ENCODE peak calls at places on chromosomes 11 and 22, in ten cellular contexts. B, M, S, L, V, R, U, G, X and Y are unnamed samples. For H3K4me1, the result is how much of the 10 kb centered on the place peaks cover.

GRCh38 chr22:29158546-29158945 is 47.1 kb upstream of the EMID1 start:
- DNase-seq in B (peak), M (no peak), S (no peak), L (no peak), V (no peak), R (no peak), U (no peak), G (no peak), X (no peak), Y (no peak)

GRCh38 chr11:40306938-40307548 is 1152.4 kb downstream of the LRRC4C start:
- DNase-seq in B (no peak), M (peak), S (no peak), L (no peak), V (no peak), R (peak), U (peak), G (no peak), X (no peak), Y (no peak)

GRCh38 chr11:29231991-29232390 is 784.8 kb downstream of the KCNA4 start:
- DNase-seq in B (no peak), M (no peak), S (no peak), L (no peak), V (no peak), R (peak), U (no peak), G (no peak), X (no peak), Y (no peak)

GRCh38 chr11:30107899-30108298 is 91.1 kb upstream of the KCNA4 start:
- DNase-seq in B (no peak), M (no peak), S (no peak), L (no peak), V (no peak), R (peak), U (no peak), G (no peak), X (no peak), Y (no peak)

GRCh38 chr11:19276859-19277808 is 36.4 kb upstream of the E2F8 start:
- DNase-seq in B (no peak), M (no peak), S (no peak), L (peak), V (no peak), R (no peak), U (no peak), G (no peak), X (no peak), Y (no peak)

GRCh38 chr22:40040927-40041326 is 46.2 kb downstream of the FAM83F start:
- DNase-seq in B (no peak), M (peak), S (no peak), L (no peak), V (peak), R (no peak), U (peak), G (peak), X (no peak), Y (peak)

GRCh38 chr11:93208663-93209270 is 11.0 kb upstream of the SLC36A4 start:
- DNase-seq in B (no peak), M (no peak), S (no peak), L (no peak), V (no peak), R (no peak), U (no peak), G (no peak), X (no peak), Y (no peak)

GRCh38 chr22:42068351-42068730 is 2.3 kb downstream of the NAGA start:
- DNase-seq in B (no peak), M (no peak), S (no peak), L (no peak), V (no peak), R (no peak), U (no peak), G (no peak), X (no peak), Y (no peak)

GRCh38 chr11:85238907-85239306 is 388.2 kb downstream of the DLG2 start:
- DNase-seq in B (no peak), M (no peak), S (no peak), L (no peak), V (no peak), R (no peak), U (no peak), G (no peak), X (no peak), Y (no peak)

GRCh38 chr22:21791635-21792625 is 56.3 kb upstream of the YPEL1 start:
- DNase-seq in B (no peak), M (no peak), S (no peak), L (no peak), V (no peak), R (peak), U (peak), G (no peak), X (no peak), Y (no peak)

GRCh38 chr11:106853850-106854401 is 164.3 kb downstream of the GUCY1A2 start:
- DNase-seq in B (no peak), M (no peak), S (no peak), L (no peak), V (no peak), R (no peak), U (no peak), G (no peak), X (no peak), Y (no peak)

GRCh38 chr11:119298726-119299125 is 18.2 kb downstream of the MCAM start:
- DNase-seq in B (peak), M (no peak), S (peak), L (no peak), V (peak), R (no peak), U (no peak), G (no peak), X (no peak), Y (peak)

GRCh38 chr22:49213731-49214352 is 613.8 kb downstream of the BRD1 start:
- DNase-seq in B (peak), M (no peak), S (peak), L (peak), V (peak), R (no peak), U (no peak), G (no peak), X (peak), Y (peak)

GRCh38 chr22:39504071-39504470 is 2.0 kb downstream of the MIEF1 start:
- DNase-seq in B (no peak), M (no peak), S (no peak), L (no peak), V (no peak), R (no peak), U (no peak), G (no peak), X (no peak), Y (no peak)

GRCh38 chr11:117825538-117826359 is 1.2 kb upstream of the FXYD2 start:
- DNase-seq in B (no peak), M (no peak), S (peak), L (peak), V (peak), R (no peak), U (no peak), G (no peak), X (no peak), Y (no peak)

GRCh38 chr11:30346068-30346688 is 23.3 kb downstream of the ARL14EP start:
- DNase-seq in B (no peak), M (peak), S (no peak), L (no peak), V (no peak), R (peak), U (peak), G (no peak), X (no peak), Y (no peak)

GRCh38 chr11:34891611-34892010 is 24.6 kb downstream of the APIP start:
- DNase-seq in B (no peak), M (no peak), S (no peak), L (no peak), V (no peak), R (no peak), U (no peak), G (no peak), X (no peak), Y (no peak)

GRCh38 chr11:34890812-34891211 is 25.4 kb downstream of the APIP start:
- DNase-seq in B (no peak), M (peak), S (no peak), L (no peak), V (no peak), R (peak), U (peak), G (no peak), X (no peak), Y (no peak)

GRCh38 chr11:34886609-34887008 is 29.6 kb downstream of the APIP start:
- DNase-seq in B (no peak), M (no peak), S (no peak), L (no peak), V (no peak), R (no peak), U (no peak), G (no peak), X (no peak), Y (no peak)

GRCh38 chr11:34890089-34890488 is 26.1 kb downstream of the APIP start:
- DNase-seq in B (no peak), M (peak), S (no peak), L (no peak), V (no peak), R (no peak), U (no peak), G (no peak), X (no peak), Y (no peak)

DNA sequence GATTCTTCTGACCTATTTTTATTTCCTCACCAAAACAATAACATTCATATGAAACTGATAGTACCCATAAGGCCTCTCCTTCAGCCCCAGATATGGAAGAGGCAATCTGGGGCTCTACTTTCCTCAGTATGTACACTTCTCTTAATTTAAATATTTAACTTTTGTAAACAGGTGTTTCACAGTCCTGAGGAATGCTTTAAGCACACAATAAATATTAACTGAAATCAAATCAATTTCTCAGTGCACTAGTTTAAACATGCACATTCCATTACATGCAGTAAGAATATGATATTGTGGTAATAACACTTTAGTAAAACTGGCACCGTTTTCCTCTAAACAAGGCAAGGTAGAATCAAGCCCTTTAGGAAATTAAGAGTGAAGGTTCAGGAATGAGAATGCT is 28.9 kb downstream of the APIP start:
- DNase-seq in B (no peak), M (no peak), S (no peak), L (no peak), V (no peak), R (no peak), U (no peak), G (no peak), X (no peak), Y (no peak)
- H3K4me3 ChIP-seq in B (no peak), M (no peak), S (no peak), L (no peak), V (no peak), R (no peak), U (no peak), G (no peak), X (no peak), Y (no peak)

DNA sequence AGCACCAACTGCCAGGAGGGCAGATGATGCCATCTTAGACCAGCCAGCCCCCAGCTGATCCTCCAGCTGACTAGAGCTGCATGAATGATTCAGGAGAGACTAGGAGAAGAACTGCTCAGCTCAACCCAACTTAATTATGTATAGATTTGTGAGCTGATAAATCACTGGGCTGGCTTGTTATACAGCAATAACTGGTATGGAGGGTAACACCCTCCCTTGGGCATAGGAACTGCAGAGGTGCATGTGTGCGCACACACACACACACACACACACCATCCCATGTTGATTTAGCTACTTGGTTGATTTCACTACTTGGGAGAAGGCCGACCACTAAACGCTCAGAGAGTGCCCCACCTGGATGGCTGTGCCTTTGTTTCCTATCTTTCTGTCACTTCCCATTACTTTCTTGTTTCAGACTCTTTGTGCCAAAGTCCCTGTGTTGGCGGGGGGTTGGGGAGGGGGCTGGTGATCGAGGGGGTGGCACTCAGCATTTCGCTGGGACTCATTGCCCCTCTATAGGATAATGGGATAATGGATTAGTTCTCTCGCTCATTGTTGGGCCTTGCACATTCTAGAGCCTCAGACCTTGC is 202.9 kb downstream of the ADAMTS15 start:
- DNase-seq in B (no peak), M (no peak), S (no peak), L (no peak), V (no peak), R (no peak), U (no peak), G (no peak), X (no peak), Y (no peak)
- H3K4me1 ChIP-seq in B (under half), M (under half), S (under half), L (under half), V (half or more), R (under half), U (under half), G (under half), X (under half), Y (under half)

GRCh38 chr22:19981961-19982920 is 34.4 kb downstream of the ARVCF start:
- DNase-seq in B (peak), M (no peak), S (peak), L (no peak), V (no peak), R (no peak), U (no peak), G (no peak), X (no peak), Y (no peak)

GRCh38 chr22:19984201-19984753 is 32.3 kb downstream of the ARVCF start:
- DNase-seq in B (peak), M (peak), S (peak), L (no peak), V (peak), R (peak), U (peak), G (no peak), X (no peak), Y (no peak)

GRCh38 chr22:19983701-19984100 is 32.9 kb downstream of the ARVCF start:
- DNase-seq in B (peak), M (no peak), S (peak), L (no peak), V (no peak), R (no peak), U (no peak), G (no peak), X (no peak), Y (no peak)

GRCh38 chr22:19981171-19981960 is 35.3 kb downstream of the ARVCF start:
- DNase-seq in B (no peak), M (no peak), S (peak), L (no peak), V (no peak), R (no peak), U (no peak), G (no peak), X (no peak), Y (no peak)

DNA sequence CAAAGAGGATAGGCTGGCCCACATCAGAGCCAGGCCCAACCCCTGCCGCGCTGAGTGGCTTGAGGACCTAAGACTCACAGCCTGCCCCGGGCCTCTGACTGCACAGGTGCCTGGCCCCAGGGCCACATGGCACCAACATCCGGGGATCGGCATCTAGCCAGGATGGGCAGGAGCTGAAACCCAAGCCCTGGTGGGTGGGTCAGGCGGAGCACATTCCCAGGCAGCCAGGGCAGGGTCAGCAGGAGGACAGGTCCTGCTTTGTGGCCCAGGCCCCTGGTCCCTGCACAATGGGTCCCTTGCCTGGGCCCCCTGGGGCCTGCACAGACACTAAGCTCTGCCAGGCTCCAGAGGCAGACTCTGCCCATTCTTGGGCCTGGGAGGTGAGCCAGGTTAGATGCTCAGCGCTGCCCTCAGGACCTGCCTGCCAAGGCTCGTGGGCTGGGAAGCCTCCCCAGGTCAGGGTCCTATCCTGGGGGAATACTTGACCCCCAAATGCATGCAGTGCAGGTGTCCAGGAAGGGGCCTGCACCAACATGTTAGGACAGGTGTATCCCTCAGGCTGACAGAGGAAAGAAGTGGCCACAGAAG is 33.5 kb downstream of the ARVCF start:
- DNase-seq in B (peak), M (no peak), S (peak), L (no peak), V (no peak), R (no peak), U (no peak), G (no peak), X (no peak), Y (no peak)
- TF ChIP-seq POLR2A in B (no peak), M (no peak), S (no peak), L (no peak), V (no peak), R (no peak), U (no peak), G (no peak), X (no peak), Y (no peak)

GRCh38 chr22:20088263-20088648 is 8.2 kb downstream of the DGCR8 start:
- DNase-seq in B (no peak), M (no peak), S (no peak), L (no peak), V (no peak), R (no peak), U (no peak), G (no peak), X (no peak), Y (no peak)
- H3K4me3 ChIP-seq in B (no peak), M (no peak), S (no peak), L (no peak), V (no peak), R (no peak), U (no peak), G (no peak), X (no peak), Y (no peak)

GRCh38 chr11:77633856-77634425 is 3.7 kb downstream of the CLNS1A start:
- DNase-seq in B (no peak), M (no peak), S (no peak), L (no peak), V (no peak), R (no peak), U (no peak), G (no peak), X (no peak), Y (no peak)
- H3K4me1 ChIP-seq in B (under half), M (under half), S (under half), L (under half), V (under half), R (under half), U (under half), G (under half), X (under half), Y (under half)

GRCh38 chr11:73982990-73983763 is 534 bp upstream of the UCP2 start:
- DNase-seq in B (peak), M (peak), S (peak), L (peak), V (peak), R (peak), U (peak), G (peak), X (no peak), Y (peak)
- TF ChIP-seq POLR2A in B (peak), M (peak), S (no peak), L (peak), V (peak), R (peak), U (peak), G (peak), X (no peak), Y (peak)

GRCh38 chr11:115181480-115181879 is 322.7 kb downstream of the CADM1 start:
- DNase-seq in B (no peak), M (no peak), S (no peak), L (no peak), V (no peak), R (no peak), U (no peak), G (no peak), X (no peak), Y (no peak)

GRCh38 chr11:115180272-115180671 is 323.9 kb downstream of the CADM1 start:
- DNase-seq in B (no peak), M (no peak), S (no peak), L (no peak), V (no peak), R (no peak), U (no peak), G (no peak), X (no peak), Y (no peak)

GRCh38 chr11:115182282-115182952 is 321.8 kb downstream of the CADM1 start:
- DNase-seq in B (no peak), M (no peak), S (no peak), L (no peak), V (no peak), R (no peak), U (no peak), G (no peak), X (no peak), Y (no peak)

GRCh38 chr11:115179647-115180046 is 324.6 kb downstream of the CADM1 start:
- DNase-seq in B (no peak), M (no peak), S (no peak), L (no peak), V (no peak), R (no peak), U (no peak), G (no peak), X (no peak), Y (no peak)

DNA sequence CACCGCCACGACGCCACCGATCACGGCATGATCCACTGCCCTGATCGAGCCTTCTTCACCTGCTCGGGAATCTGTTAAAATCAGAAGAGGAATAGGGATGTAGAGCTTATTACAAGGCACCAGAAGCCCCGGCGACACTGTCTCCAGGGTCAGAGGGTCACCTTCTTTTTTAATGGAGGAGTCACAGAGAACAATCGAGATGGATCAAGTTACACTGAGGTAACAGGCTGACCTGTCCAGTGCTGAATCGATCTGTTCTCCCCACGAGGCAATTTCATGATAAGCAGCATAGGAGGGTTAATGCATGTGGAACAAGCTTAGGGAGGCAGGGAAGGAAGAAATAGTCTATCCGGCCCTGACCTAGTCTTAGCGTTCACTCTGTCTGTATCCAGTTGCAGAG is 325.5 kb downstream of the CADM1 start:
- DNase-seq in B (no peak), M (no peak), S (no peak), L (no peak), V (no peak), R (no peak), U (no peak), G (no peak), X (no peak), Y (no peak)
- H3K4me3 ChIP-seq in B (no peak), M (no peak), S (no peak), L (no peak), V (no peak), R (no peak), U (no peak), G (no peak), X (no peak), Y (no peak)

GRCh38 chr11:64848779-64849599 is 4.5 kb upstream of the CDC42BPG start:
- DNase-seq in B (no peak), M (no peak), S (no peak), L (peak), V (no peak), R (no peak), U (no peak), G (no peak), X (no peak), Y (peak)

GRCh38 chr11:64852804-64853520 is 8.5 kb upstream of the CDC42BPG start:
- DNase-seq in B (no peak), M (no peak), S (no peak), L (no peak), V (no peak), R (no peak), U (no peak), G (no peak), X (no peak), Y (no peak)

GRCh38 chr11:64851831-64852337 is 7.4 kb upstream of the CDC42BPG start:
- DNase-seq in B (no peak), M (no peak), S (no peak), L (no peak), V (no peak), R (no peak), U (peak), G (no peak), X (no peak), Y (no peak)

GRCh38 chr11:64849600-64850356 is 5.3 kb upstream of the CDC42BPG start:
- DNase-seq in B (no peak), M (no peak), S (no peak), L (no peak), V (no peak), R (no peak), U (no peak), G (no peak), X (no peak), Y (no peak)

DNA sequence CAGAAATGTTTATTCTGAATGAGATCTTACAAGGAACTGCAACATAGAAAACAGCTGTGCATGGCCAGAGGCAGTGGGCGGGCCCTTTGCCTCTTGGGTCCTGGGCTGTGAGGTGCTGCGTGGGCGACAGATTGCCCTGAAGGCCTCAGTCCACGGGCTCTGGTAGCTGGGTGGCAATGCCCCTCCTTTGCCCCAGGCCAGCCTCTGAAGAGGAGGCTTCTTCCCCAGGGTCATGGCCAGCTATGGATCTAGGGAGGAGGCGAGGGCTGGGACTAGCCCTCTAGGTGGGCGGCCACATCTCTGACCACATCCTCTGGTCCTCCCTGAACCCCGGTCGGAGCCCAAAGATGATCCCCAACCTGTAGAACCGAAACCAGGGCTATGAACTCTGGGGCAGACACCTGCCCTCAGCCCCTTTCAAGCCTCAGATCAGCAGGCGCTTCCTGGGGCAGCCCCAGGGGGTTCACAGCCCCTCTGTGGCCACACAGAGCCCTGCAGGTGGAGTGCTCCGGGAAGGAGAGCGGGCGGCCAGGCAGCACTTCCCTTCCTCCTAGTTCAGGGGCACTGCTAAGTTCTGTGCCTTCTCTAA is 6.6 kb upstream of the CDC42BPG start:
- DNase-seq in B (no peak), M (no peak), S (no peak), L (peak), V (no peak), R (no peak), U (no peak), G (no peak), X (no peak), Y (no peak)
- H3K4me1 ChIP-seq in B (under half), M (under half), S (half or more), L (half or more), V (half or more), R (under half), U (half or more), G (under half), X (half or more), Y (under half)